ENCODE peak calls at places on chromosomes 12 and 14, in four cellular contexts. One of them, this sample, is unnamed.

GRCh38 chr12:10361622-10362021 is 28.2 kb downstream of the KLRK1 start:
- DNase-seq in CD8-positive, alpha-beta T cell: no peak
- DNase-seq in psoas muscle: no peak
- DNase-seq in astrocyte: peak; percentile 76
- DNase-seq in this sample: no peak

GRCh38 chr14:51622376-51622775 is 29.3 kb upstream of the FRMD6 start:
- DNase-seq in CD8-positive, alpha-beta T cell: no peak
- DNase-seq in psoas muscle: no peak
- DNase-seq in astrocyte: no peak
- DNase-seq in this sample: no peak

GRCh38 chr12:85509081-85509856 is 229.2 kb downstream of the ALX1 start:
- DNase-seq in CD8-positive, alpha-beta T cell: no peak
- DNase-seq in psoas muscle: no peak
- DNase-seq in astrocyte: peak; percentile 0
- DNase-seq in this sample: no peak

GRCh38 chr12:91577586-91578539 is 395.2 kb upstream of the DCN start:
- DNase-seq in CD8-positive, alpha-beta T cell: no peak
- DNase-seq in psoas muscle: no peak
- DNase-seq in astrocyte: peak; percentile 15
- DNase-seq in this sample: no peak

GRCh38 chr14:91223028-91223783 is 21.3 kb downstream of the GPR68 start:
- DNase-seq in CD8-positive, alpha-beta T cell: no peak
- DNase-seq in psoas muscle: no peak
- DNase-seq in astrocyte: no peak
- DNase-seq in this sample: no peak

GRCh38 chr14:77023001-77023996 is 5.2 kb downstream of the IRF2BPL start:
- DNase-seq in CD8-positive, alpha-beta T cell: no peak
- DNase-seq in psoas muscle: no peak
- DNase-seq in astrocyte: peak; percentile 64
- DNase-seq in this sample: no peak

GRCh38 chr12:59833408-59833807 is 237.6 kb downstream of the SLC16A7 start:
- DNase-seq in CD8-positive, alpha-beta T cell: no peak
- DNase-seq in psoas muscle: no peak
- DNase-seq in astrocyte: no peak
- DNase-seq in this sample: no peak

GRCh38 chr12:34400986-34401658 is 378.8 kb downstream of the ALG10 start:
- DNase-seq in CD8-positive, alpha-beta T cell: no peak
- DNase-seq in psoas muscle: peak; percentile 3
- DNase-seq in astrocyte: no peak
- DNase-seq in this sample: peak; percentile 9

GRCh38 chr12:48069253-48069652 is 36.6 kb downstream of the SENP1 start:
- DNase-seq in CD8-positive, alpha-beta T cell: no peak
- DNase-seq in psoas muscle: no peak
- DNase-seq in astrocyte: no peak
- DNase-seq in this sample: no peak

GRCh38 chr12:11795910-11796459 is 146.5 kb downstream of the ETV6 start:
- DNase-seq in CD8-positive, alpha-beta T cell: no peak
- DNase-seq in psoas muscle: no peak
- DNase-seq in astrocyte: peak; percentile 97
- DNase-seq in this sample: no peak

GRCh38 chr12:93192878-93193277 is 184.8 kb upstream of the NUDT4 start:
- DNase-seq in CD8-positive, alpha-beta T cell: no peak
- DNase-seq in psoas muscle: no peak
- DNase-seq in astrocyte: no peak
- DNase-seq in this sample: no peak

GRCh38 chr14:105878125-105878524 is 351.7 kb downstream of the TMEM121 start:
- DNase-seq in CD8-positive, alpha-beta T cell: no peak
- DNase-seq in psoas muscle: peak; percentile 5
- DNase-seq in astrocyte: no peak
- DNase-seq in this sample: peak; percentile 4

GRCh38 chr12:129304532-129304931 is 451.3 kb downstream of the GLT1D1 start:
- DNase-seq in CD8-positive, alpha-beta T cell: no peak
- DNase-seq in psoas muscle: no peak
- DNase-seq in astrocyte: no peak
- DNase-seq in this sample: no peak

DNA sequence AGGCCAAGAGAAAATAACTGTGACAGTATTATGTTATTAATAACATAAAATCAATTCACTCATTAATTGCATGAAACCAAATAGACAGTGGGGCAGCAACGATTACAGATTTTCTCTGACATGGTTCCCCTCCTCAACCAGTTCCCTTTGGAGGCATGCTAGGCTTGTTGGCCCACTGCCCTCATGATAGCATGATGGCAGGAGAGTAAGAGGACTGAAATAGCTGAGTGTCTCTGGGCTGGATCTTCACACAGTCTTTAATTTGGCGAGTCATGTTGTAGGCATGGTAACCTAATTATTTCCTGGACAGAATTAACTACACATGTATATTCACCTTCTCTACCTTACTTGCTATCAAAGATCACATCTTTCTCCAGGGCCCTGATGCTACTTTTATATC is 266.2 kb upstream of the PELI2 start:
- DNase-seq in CD8-positive, alpha-beta T cell: no peak
- DNase-seq in psoas muscle: no peak
- DNase-seq in astrocyte: no peak
- DNase-seq in this sample: no peak
- TF ChIP-seq CTCF in CD8-positive, alpha-beta T cell: no peak
- TF ChIP-seq CTCF in psoas muscle: no peak
- TF ChIP-seq CTCF in astrocyte: no peak
- TF ChIP-seq CTCF in this sample: no peak

GRCh38 chr14:89845346-89845745 is 109.2 kb downstream of the EFCAB11 start:
- DNase-seq in CD8-positive, alpha-beta T cell: no peak
- DNase-seq in psoas muscle: no peak
- DNase-seq in astrocyte: peak; percentile 97
- DNase-seq in this sample: no peak
- H3K36me3 ChIP-seq in CD8-positive, alpha-beta T cell: no peaks in the 10 kb centered on the region
- H3K36me3 ChIP-seq in psoas muscle: no peaks in the 10 kb centered on the region
- H3K36me3 ChIP-seq in astrocyte: no peaks in the 10 kb centered on the region
- H3K36me3 ChIP-seq in this sample: no peaks in the 10 kb centered on the region

GRCh38 chr14:75636100-75636692 is 24.5 kb downstream of the ERG28 start:
- DNase-seq in CD8-positive, alpha-beta T cell: no peak
- DNase-seq in psoas muscle: no peak
- DNase-seq in astrocyte: peak; percentile 57
- DNase-seq in this sample: peak; percentile 38

GRCh38 chr14:75631453-75631831 is 29.2 kb downstream of the ERG28 start:
- DNase-seq in CD8-positive, alpha-beta T cell: no peak
- DNase-seq in psoas muscle: no peak
- DNase-seq in astrocyte: peak; percentile 43
- DNase-seq in this sample: no peak

GRCh38 chr14:75630695-75631452 is 29.8 kb downstream of the ERG28 start:
- DNase-seq in CD8-positive, alpha-beta T cell: no peak
- DNase-seq in psoas muscle: no peak
- DNase-seq in astrocyte: no peak
- DNase-seq in this sample: no peak

DNA sequence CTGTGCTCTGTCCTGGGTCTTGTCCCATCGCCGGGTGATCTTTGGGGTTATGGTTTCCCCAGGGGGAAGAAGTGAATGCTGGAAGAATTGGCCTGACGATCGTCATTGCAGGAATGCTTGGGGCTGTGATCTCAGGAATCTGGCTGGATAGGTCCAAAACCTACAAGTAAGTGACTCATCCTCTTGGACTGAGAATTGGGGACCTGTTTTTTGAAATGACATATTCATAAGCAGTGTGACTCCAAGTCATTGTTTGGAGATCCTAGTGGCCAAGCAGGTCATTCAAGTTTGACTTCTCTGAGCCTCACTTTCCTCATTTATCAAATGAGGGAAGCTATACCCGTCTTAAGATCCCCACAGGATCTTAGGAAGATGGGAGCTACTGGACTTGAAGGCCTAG is 25.8 kb downstream of the ERG28 start:
- DNase-seq in CD8-positive, alpha-beta T cell: no peak
- DNase-seq in psoas muscle: no peak
- DNase-seq in astrocyte: no peak
- DNase-seq in this sample: no peak
- TF ChIP-seq CTCF in CD8-positive, alpha-beta T cell: no peak
- TF ChIP-seq CTCF in psoas muscle: no peak
- TF ChIP-seq CTCF in astrocyte: no peak
- TF ChIP-seq CTCF in this sample: no peak

DNA sequence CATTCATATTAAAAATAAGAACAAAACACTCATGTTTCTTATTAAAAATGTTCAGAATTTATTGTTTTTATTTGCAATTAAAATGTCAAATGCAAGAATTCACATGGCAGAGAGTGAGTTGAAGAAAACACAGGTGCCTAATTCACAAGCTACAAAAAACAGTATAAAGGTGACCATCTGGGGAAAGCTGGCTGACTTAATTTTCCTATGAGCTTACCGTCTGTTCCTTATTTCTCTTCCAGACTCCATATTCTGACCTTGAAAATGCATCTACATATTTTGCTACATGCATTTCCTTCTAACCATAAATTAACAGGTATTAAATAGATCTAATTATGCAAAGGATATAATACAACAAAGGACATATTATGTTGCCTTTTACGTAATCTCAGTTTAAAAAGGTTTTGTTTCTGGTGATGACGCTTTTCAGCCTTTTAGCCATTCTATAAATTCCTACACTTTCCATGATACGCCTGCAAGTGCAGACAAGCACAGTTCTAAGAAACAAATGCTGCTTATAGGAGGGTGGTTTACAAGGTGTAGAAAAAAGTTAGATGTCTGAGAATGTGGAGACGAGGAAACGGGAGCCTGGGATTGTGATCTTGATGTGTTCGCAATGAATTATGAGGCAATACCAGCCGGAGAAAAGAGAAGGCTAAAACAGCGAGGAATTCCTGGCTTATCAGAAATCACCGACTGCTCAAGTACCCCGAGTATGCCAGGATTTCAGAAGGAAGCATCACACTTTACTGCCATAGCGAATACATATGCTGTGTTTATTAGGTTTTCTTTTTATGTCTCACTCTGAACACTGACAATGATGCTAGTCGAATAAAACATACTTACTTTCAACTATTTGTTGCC is 24.6 kb downstream of the LIN7A start:
- DNase-seq in CD8-positive, alpha-beta T cell: no peak
- DNase-seq in psoas muscle: no peak
- DNase-seq in astrocyte: no peak
- DNase-seq in this sample: no peak
- H3K36me3 ChIP-seq in CD8-positive, alpha-beta T cell: no peaks in the 10 kb centered on the region
- H3K36me3 ChIP-seq in psoas muscle: no peaks in the 10 kb centered on the region
- H3K36me3 ChIP-seq in astrocyte: no peaks in the 10 kb centered on the region
- H3K36me3 ChIP-seq in this sample: no peaks in the 10 kb centered on the region

DNA sequence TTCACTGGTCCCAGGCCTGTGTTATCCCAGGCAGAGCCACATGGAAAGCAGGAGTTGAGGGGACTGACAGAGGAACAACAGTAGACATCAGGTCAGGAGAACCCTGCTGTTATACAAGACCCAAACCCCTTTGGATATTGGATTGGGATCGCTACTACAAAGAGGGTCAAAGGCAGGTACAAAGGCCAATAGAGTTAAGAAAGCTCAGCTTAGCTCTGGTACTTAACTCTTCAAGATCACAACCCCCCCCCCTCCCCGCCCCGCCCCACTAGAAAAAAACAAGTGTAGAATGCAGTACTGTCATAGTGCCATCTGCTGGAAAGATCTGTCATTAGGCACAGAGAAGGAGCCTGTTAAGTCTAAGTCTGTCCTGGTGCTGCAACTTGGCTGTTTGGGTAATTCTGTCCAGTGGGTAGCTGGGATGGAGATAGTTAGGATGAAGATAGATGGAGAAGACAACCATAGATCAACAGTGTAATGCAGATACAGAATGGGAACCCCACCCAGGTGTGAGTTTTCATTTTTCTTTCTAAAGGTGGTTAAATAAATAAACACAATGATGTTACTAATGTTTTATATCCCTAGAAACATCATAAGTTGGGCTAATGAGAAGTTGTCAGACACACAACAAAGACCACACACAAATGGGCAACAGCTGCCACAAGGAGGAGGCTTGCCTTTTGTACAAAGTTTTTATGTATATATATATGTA is 17.2 kb downstream of the REM2 start:
- DNase-seq in CD8-positive, alpha-beta T cell: no peak
- DNase-seq in psoas muscle: no peak
- DNase-seq in astrocyte: peak; percentile 41
- DNase-seq in this sample: no peak
- TF ChIP-seq CTCF in CD8-positive, alpha-beta T cell: peak; percentile 60
- TF ChIP-seq CTCF in psoas muscle: peak; percentile 46
- TF ChIP-seq CTCF in astrocyte: peak; percentile 54
- TF ChIP-seq CTCF in this sample: no peak

DNA sequence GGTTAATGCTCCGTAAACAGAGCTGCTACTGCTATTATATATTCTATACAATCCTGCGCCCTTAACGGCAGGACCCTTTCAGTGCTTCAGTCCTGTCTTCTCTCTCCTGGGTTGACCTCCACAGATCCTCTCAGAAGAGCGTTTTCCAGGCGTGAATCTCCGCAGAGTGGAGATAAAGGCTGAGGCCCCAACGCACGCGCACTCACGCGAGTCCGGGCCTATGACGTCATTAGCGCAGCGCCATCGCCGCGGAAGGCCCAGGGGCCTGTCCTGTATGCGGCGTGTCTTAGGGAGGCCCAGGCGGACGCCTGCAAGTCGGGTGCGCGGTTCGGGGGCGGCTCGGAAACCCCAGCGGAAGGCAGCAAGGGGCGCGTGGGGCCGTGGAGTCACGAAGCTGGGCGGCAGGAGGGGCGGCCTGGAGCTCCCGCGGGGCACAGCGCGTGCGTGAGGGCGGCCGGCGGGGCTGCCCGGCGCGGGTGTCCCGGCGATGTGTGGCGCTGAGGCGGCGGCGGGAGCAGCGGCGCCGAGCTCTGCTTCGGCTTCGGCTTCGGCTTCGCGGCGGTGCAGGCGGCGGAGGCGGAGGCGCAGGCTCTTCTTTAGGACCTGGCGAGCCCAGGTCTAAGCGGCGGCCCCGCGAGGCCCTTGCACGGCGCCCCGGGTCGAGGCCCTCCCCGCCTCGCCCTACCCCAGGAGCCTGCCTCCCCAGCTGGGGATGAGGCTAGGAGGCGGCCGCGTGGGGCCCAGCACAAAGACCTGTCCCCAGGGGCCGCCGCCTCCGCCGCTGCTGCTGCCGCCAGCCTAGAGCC is at the start of gene MAPKAPK5:
- DNase-seq in CD8-positive, alpha-beta T cell: peak; percentile 97
- DNase-seq in psoas muscle: peak; percentile 96
- DNase-seq in astrocyte: peak; percentile 86
- DNase-seq in this sample: peak; percentile 98
- H3K36me3 ChIP-seq in CD8-positive, alpha-beta T cell: peaks cover 5% of the 10 kb centered on the region
- H3K36me3 ChIP-seq in psoas muscle: peaks cover 5% of the 10 kb centered on the region
- H3K36me3 ChIP-seq in astrocyte: peaks cover 7% of the 10 kb centered on the region
- H3K36me3 ChIP-seq in this sample: no peaks in the 10 kb centered on the region